ENCODE peak calls at places on chromosome 11, in four cellular contexts. V, O, A and Q are unnamed samples.

GRCh38 chr11:59754859-59755700 is at the start of gene STX3:
- DNase-seq in V (peak; percentile 90), O (peak; percentile 17), A (no peak), Q (peak; percentile 80)

GRCh38 chr11:120023120-120023519 is 114.8 kb downstream of the TRIM29 start:
- DNase-seq in V (no peak), O (no peak), A (no peak), Q (no peak)

GRCh38 chr11:67615455-67616430 is 9.0 kb downstream of the NDUFV1 start:
- DNase-seq in V (peak; percentile 49), O (peak; percentile 35), A (no peak), Q (peak; percentile 70)

GRCh38 chr11:11036185-11037161 is 178.6 kb upstream of the ZBED5 start:
- DNase-seq in V (peak; percentile 38), O (peak; percentile 64), A (no peak), Q (peak; percentile 57)

GRCh38 chr11:68750197-68750987 is 928 bp downstream of the TESMIN start:
- DNase-seq in V (peak; percentile 45), O (no peak), A (no peak), Q (no peak)

GRCh38 chr11:4932751-4933150 is 8.6 kb upstream of the OR51G1 start:
- DNase-seq in V (no peak), O (no peak), A (no peak), Q (no peak)

GRCh38 chr11:28529540-28530410 is 421.6 kb downstream of the METTL15 start:
- DNase-seq in V (peak; percentile 11), O (peak; percentile 50), A (no peak), Q (peak; percentile 12)

GRCh38 chr11:65366340-65366773 is 11.8 kb downstream of the TIGD3 start:
- DNase-seq in V (peak; percentile 71), O (peak; percentile 84), A (no peak), Q (peak; percentile 85)

GRCh38 chr11:125874556-125875124 is 12.8 kb upstream of the HYLS1 start:
- DNase-seq in V (peak; percentile 37), O (peak; percentile 69), A (no peak), Q (peak; percentile 65)

GRCh38 chr11:720642-721346 is 14.8 kb downstream of the EPS8L2 start:
- DNase-seq in V (peak; percentile 80), O (no peak), A (no peak), Q (no peak)

GRCh38 chr11:57321996-57322880 is 2.5 kb downstream of the TNKS1BP1 start:
- DNase-seq in V (peak; percentile 72), O (peak; percentile 69), A (no peak), Q (peak; percentile 58)

GRCh38 chr11:129593098-129593497 is 217.4 kb downstream of the BARX2 start:
- DNase-seq in V (no peak), O (no peak), A (no peak), Q (no peak)

GRCh38 chr11:58513747-58514367 is 6.0 kb upstream of the OR5B21 start:
- DNase-seq in V (peak; percentile 26), O (peak; percentile 51), A (no peak), Q (peak; percentile 54)

GRCh38 chr11:71139516-71140205 is 112.7 kb downstream of the SHANK2 start:
- DNase-seq in V (no peak), O (peak; percentile 9), A (no peak), Q (no peak)

GRCh38 chr11:48034926-48035876 is 54.8 kb downstream of the PTPRJ start:
- DNase-seq in V (no peak), O (no peak), A (no peak), Q (no peak)

GRCh38 chr11:101618691-101619090 is 34.9 kb upstream of the TRPC6 start:
- DNase-seq in V (no peak), O (no peak), A (no peak), Q (no peak)

GRCh38 chr11:73999581-74000306 is 9.1 kb downstream of the UCP3 start:
- DNase-seq in V (no peak), O (no peak), A (no peak), Q (no peak)

DNA sequence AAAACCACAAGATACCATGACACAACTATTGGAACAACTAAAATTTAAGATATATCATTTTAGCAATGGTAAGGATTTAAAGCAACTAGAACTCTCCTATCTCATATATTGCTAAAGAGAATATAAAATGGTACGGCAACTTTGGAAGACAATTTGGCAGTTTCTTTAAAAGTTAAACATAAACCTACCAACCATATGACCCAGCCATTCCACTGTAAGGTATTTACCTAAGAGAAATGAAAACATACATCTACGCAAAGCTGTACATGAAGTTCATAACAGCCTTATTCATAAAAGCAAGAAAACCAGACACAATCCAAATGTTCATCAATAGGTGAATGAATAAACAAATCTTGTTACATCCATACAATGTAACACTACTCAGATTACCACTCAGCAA is 31.3 kb downstream of the SIK3 start:
- DNase-seq in V (no peak), O (no peak), A (no peak), Q (no peak)
- TF ChIP-seq FOXK2 in V (no peak), O (no peak), A (no peak), Q (no peak)

GRCh38 chr11:114782650-114783310 is 104.5 kb downstream of the NXPE2 start:
- DNase-seq in V (no peak), O (no peak), A (no peak), Q (no peak)

GRCh38 chr11:114785820-114786219 is 107.5 kb downstream of the NXPE2 start:
- DNase-seq in V (no peak), O (no peak), A (no peak), Q (no peak)

GRCh38 chr11:114790910-114791309 is 112.6 kb downstream of the NXPE2 start:
- DNase-seq in V (no peak), O (no peak), A (no peak), Q (no peak)

GRCh38 chr11:114783805-114784204 is 105.5 kb downstream of the NXPE2 start:
- DNase-seq in V (no peak), O (peak; percentile 35), A (no peak), Q (no peak)

DNA sequence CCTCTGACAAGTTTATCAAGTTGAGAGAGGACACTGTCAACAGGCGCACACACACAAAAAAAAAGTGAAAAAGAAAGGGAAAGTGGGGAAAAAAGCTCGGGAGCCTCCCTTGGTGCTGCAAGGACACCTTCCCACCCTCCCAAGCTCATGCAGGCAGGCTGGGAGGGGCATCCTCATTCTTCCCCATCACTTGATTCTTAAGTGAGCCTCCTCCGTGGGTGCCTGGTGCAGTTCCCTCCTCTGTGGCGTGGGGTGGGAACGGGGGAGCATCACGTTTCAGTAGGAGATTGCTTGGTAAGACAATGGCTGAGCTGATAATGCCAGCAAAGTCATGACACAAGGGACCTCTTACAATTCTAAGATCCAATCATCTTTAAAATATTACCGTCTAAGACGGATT is 108.8 kb downstream of the NXPE2 start:
- DNase-seq in V (no peak), O (no peak), A (no peak), Q (no peak)
- TF ChIP-seq BHLHE40 in V (no peak), O (no peak), A (no peak), Q (no peak)

GRCh38 chr11:117723625-117724024 is 73.4 kb downstream of the DSCAML1 start:
- DNase-seq in V (no peak), O (no peak), A (no peak), Q (no peak)
- TF ChIP-seq TARDBP in V (no peak), O (no peak), A (no peak), Q (no peak)

GRCh38 chr11:35614949-35615569 is 3.2 kb upstream of the FJX1 start:
- DNase-seq in V (no peak), O (no peak), A (no peak), Q (no peak)

GRCh38 chr11:35617687-35618496 is at the start of gene FJX1:
- DNase-seq in V (peak; percentile 81), O (peak; percentile 17), A (no peak), Q (peak; percentile 74)

GRCh38 chr11:35617316-35617686 is 959 bp upstream of the FJX1 start:
- DNase-seq in V (no peak), O (no peak), A (no peak), Q (no peak)

GRCh38 chr11:35618497-35619029 is 303 bp downstream of the FJX1 start:
- DNase-seq in V (peak; percentile 71), O (no peak), A (no peak), Q (peak; percentile 38)

GRCh38 chr11:35615911-35616900 is 2.1 kb upstream of the FJX1 start:
- DNase-seq in V (peak; percentile 56), O (peak; percentile 27), A (no peak), Q (no peak)
- TF ChIP-seq FOXK2 in V (no peak), O (no peak), A (no peak), Q (no peak)

GRCh38 chr11:95284057-95285052 is 53.4 kb upstream of the SESN3 start:
- DNase-seq in V (no peak), O (no peak), A (no peak), Q (no peak)

GRCh38 chr11:95282337-95282751 is 51.3 kb upstream of the SESN3 start:
- DNase-seq in V (no peak), O (peak; percentile 84), A (no peak), Q (no peak)

GRCh38 chr11:95283653-95284052 is 52.7 kb upstream of the SESN3 start:
- DNase-seq in V (no peak), O (no peak), A (no peak), Q (no peak)

GRCh38 chr11:95279921-95280861 is 49.2 kb upstream of the SESN3 start:
- DNase-seq in V (no peak), O (no peak), A (no peak), Q (no peak)

GRCh38 chr11:95283146-95283545 is 52.1 kb upstream of the SESN3 start:
- DNase-seq in V (no peak), O (no peak), A (no peak), Q (no peak)
- TF ChIP-seq BHLHE40 in V (no peak), O (no peak), A (no peak), Q (no peak)

GRCh38 chr11:62399172-62399867 is 19.5 kb upstream of the SCGB1A1 start:
- DNase-seq in V (no peak), O (no peak), A (no peak), Q (no peak)

GRCh38 chr11:62400760-62401159 is 18.1 kb upstream of the SCGB1A1 start:
- DNase-seq in V (no peak), O (no peak), A (no peak), Q (no peak)

GRCh38 chr11:62399868-62400245 is 19.0 kb upstream of the SCGB1A1 start:
- DNase-seq in V (no peak), O (no peak), A (no peak), Q (no peak)

GRCh38 chr11:62401356-62401755 is 17.5 kb upstream of the SCGB1A1 start:
- DNase-seq in V (no peak), O (no peak), A (no peak), Q (no peak)

DNA sequence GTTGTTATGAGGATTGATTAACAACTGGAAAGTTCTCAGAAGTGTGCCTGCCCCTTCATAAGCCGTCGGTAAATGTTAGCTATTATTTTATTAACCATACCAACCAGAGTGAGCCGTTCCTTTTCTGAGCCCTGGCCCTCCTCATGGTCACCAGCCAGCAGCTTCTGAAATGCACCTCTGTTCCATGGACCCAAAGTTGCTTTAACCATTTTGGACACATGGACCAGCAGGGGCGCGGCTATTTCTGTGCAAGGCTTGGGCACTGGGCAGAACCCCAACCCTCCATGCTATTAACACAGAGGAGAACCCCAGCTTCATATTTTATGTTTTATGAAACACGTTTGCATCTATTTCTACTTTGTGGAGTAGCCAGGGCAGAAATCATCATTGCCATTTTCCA is 18.6 kb upstream of the SCGB1A1 start:
- DNase-seq in V (no peak), O (no peak), A (no peak), Q (no peak)
- TF ChIP-seq TARDBP in V (no peak), O (no peak), A (no peak), Q (no peak)

GRCh38 chr11:111462329-111462728 is 49.9 kb downstream of the BTG4 start:
- DNase-seq in V (no peak), O (no peak), A (no peak), Q (no peak)
- TF ChIP-seq FOXK2 in V (no peak), O (no peak), A (no peak), Q (no peak)